ENCODE peak calls at places on chromosomes 7 and 10, in five cellular contexts. K is mucosa of descending colon, C is fibroblast of lung, U is prostate gland, G is transverse colon. Y is an unnamed sample.
A peak's percentile ranks its signal among the peaks of the same experiment; 100 is the strongest.

GRCh38 chr7:111090834-111091233 is at the start of gene LRRN3:
- DNase-seq in U (no peak), K (peak; percentile 15), C (peak; percentile 63), G (no peak), Y (no peak)

GRCh38 chr7:371119-371778 is 81.3 kb downstream of the FOXL3 start:
- DNase-seq in C (no peak), U (no peak), K (peak; percentile 38), G (peak; percentile 57), Y (peak; percentile 59)

GRCh38 chr7:124764847-124765400 is 668 bp downstream of the GPR37 start:
- DNase-seq in K (peak; percentile 37), U (no peak), C (peak; percentile 15), G (peak; percentile 26), Y (no peak)

GRCh38 chr10:71272122-71272771 is 46.8 kb upstream of the SLC29A3 start:
- DNase-seq in K (no peak), C (peak; percentile 59), G (no peak), U (no peak), Y (no peak)

GRCh38 chr7:91185771-91186170 is 78.5 kb upstream of the FZD1 start:
- DNase-seq in G (no peak), K (no peak), U (no peak), C (no peak), Y (no peak)

GRCh38 chr7:1886361-1887064 is 216.4 kb downstream of the ELFN1 start:
- DNase-seq in C (no peak), U (peak; percentile 18), G (no peak), K (no peak), Y (no peak)

GRCh38 chr10:48842231-48842630 is 97.4 kb downstream of the LRRC18 start:
- DNase-seq in C (no peak), G (no peak), K (no peak), U (no peak), Y (no peak)

GRCh38 chr10:98074315-98074911 is 44.0 kb upstream of the CRTAC1 start:
- DNase-seq in G (no peak), K (peak; percentile 31), U (no peak), C (peak; percentile 17), Y (no peak)

GRCh38 chr10:124717911-124718734 is 26.1 kb downstream of the FAM53B start:
- DNase-seq in U (no peak), G (no peak), K (no peak), C (no peak), Y (no peak)

GRCh38 chr10:30013684-30014246 is 45.6 kb downstream of the JCAD start:
- DNase-seq in G (no peak), U (peak; percentile 59), K (no peak), C (no peak), Y (no peak)

GRCh38 chr10:65968871-65969270 is 957.0 kb upstream of the LRRTM3 start:
- DNase-seq in K (no peak), U (no peak), G (no peak), C (no peak), Y (no peak)

GRCh38 chr10:108362306-108362705 is 1197.8 kb upstream of the SORCS1 start:
- DNase-seq in G (no peak), U (no peak), C (no peak), K (no peak), Y (no peak)

GRCh38 chr7:51701935-51702334 is 385.3 kb upstream of the COBL start:
- DNase-seq in C (no peak), G (no peak), K (no peak), U (no peak), Y (no peak)

GRCh38 chr10:49395741-49396665 is at the start of gene DRGX:
- DNase-seq in G (no peak), C (no peak), K (no peak), U (no peak), Y (no peak)

GRCh38 chr10:4407783-4408182 is 418.2 kb upstream of the AKR1E2 start:
- DNase-seq in K (no peak), G (no peak), U (no peak), C (peak; percentile 81), Y (no peak)

GRCh38 chr10:91185239-91185875 is 35.1 kb upstream of the PCGF5 start:
- DNase-seq in K (no peak), G (no peak), C (peak; percentile 54), U (no peak), Y (no peak)

GRCh38 chr7:155205368-155206285 is 92.1 kb upstream of the INSIG1 start:
- DNase-seq in G (peak; percentile 82), K (peak; percentile 80), U (peak; percentile 69), C (peak; percentile 93), Y (peak; percentile 67)

GRCh38 chr10:5666324-5667220 is at the start of gene ASB13:
- DNase-seq in K (peak; percentile 86), G (peak; percentile 80), C (peak; percentile 39), U (peak; percentile 52), Y (peak; percentile 89)

GRCh38 chr7:47303014-47303694 is 278.8 kb downstream of the TNS3 start:
- DNase-seq in C (no peak), K (no peak), U (no peak), G (no peak), Y (no peak)

GRCh38 chr7:124552217-124552616 is 213.4 kb downstream of the GPR37 start:
- DNase-seq in C (peak; percentile 44), K (no peak), U (no peak), G (no peak), Y (no peak)

GRCh38 chr10:23096814-23097549 is 1.6 kb downstream of the MSRB2 start:
- DNase-seq in C (peak; percentile 98), K (peak; percentile 2), U (peak; percentile 29), G (peak; percentile 21), Y (no peak)

GRCh38 chr7:36406156-36406555 is 16.5 kb downstream of the ANLN start:
- DNase-seq in U (no peak), K (no peak), C (no peak), G (no peak), Y (no peak)

GRCh38 chr10:98098247-98098646 is 36.2 kb upstream of the R3HCC1L start:
- DNase-seq in C (no peak), G (no peak), U (no peak), K (no peak), Y (no peak)

GRCh38 chr10:43857206-43857952 is 208.7 kb upstream of the ZNF32 start:
- DNase-seq in G (no peak), K (no peak), C (peak; percentile 85), U (no peak), Y (no peak)

GRCh38 chr7:144037414-144038096 is 11.2 kb upstream of the OR2A5 start:
- DNase-seq in C (no peak), G (no peak), K (no peak), U (no peak), Y (no peak)

GRCh38 chr7:130554481-130554880 is 62.6 kb downstream of the MEST start:
- DNase-seq in C (no peak), U (no peak), K (no peak), G (no peak), Y (no peak)

GRCh38 chr7:95609277-95609971 is 13.1 kb upstream of the PDK4 start:
- DNase-seq in G (peak; percentile 63), C (peak; percentile 88), K (peak; percentile 82), U (peak; percentile 69), Y (no peak)

GRCh38 chr7:936131-937054 is 18.1 kb downstream of the ADAP1 start:
- DNase-seq in C (peak; percentile 13), G (peak; percentile 10), U (no peak), K (no peak), Y (no peak)

GRCh38 chr7:6367701-6368211 is 80.0 kb downstream of the DAGLB start:
- DNase-seq in K (peak; percentile 43), C (peak; percentile 40), U (no peak), G (no peak), Y (no peak)

GRCh38 chr7:36119005-36119711 is 33.9 kb upstream of the EEPD1 start:
- DNase-seq in K (peak; percentile 74), U (peak; percentile 58), C (peak; percentile 99), G (peak; percentile 56), Y (no peak)

DNA sequence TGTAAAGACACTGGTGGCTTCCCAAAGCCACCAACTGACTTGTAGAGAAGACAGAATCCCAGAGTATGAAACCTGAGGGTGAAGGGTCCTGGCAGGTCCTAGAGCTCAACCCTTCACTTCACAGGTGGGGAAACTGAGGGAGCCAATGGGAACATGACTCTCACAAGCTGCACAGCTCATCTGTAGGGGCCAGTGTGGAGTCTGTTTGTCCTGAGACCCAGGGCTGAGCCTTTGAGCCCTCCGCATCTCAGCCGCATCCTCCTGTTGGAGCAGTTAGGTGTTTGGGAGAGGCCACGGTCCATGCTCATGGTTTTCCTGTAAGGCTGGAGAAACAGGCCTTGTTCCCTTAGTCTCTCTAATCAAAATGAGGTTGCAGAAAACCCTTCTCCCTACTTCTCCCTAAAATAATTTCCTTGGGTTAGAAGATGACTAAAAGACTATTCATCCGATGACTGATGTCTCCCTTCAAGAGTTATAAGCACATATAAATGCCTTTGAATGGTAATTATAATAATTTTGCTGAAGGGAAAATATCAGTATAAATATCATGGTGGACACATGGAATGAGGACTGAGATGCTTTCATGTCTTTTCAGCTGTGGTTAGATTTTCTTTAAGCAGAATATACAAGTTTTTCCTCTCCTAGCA is 10.3 kb downstream of the HTRA1 start:
- DNase-seq in U (no peak), K (no peak), C (no peak), G (no peak), Y (no peak)
- H3K4me1 ChIP-seq in U (no peaks in the 10 kb centered on the region), K (no peaks in the 10 kb centered on the region), C (peaks cover 23% of the 10 kb centered on the region), G (peaks cover 19% of the 10 kb centered on the region), Y (peaks cover 16% of the 10 kb centered on the region)

DNA sequence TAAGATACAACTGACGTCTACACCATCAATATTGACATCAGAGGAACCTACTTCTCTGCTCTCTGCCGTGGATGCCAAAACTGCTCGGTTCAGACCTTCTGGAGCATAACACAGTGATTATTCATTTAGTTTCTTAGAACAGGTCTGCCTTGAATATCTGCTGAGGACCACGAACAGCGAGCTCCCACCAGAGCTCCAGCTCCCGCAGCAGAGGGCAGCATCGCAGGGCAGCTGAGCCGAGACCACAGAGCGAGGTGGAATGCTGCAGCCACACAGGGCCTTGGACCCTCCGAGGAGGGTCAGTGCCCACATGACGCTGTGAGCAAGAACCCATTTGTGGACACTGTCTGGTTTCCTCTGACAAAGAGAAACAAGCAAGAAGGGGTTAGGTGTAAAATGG is 6.8 kb downstream of the VIPR2 start:
- DNase-seq in K (no peak), G (no peak), U (no peak), C (no peak), Y (no peak)
- TF ChIP-seq CTCF in K (no peak), G (no peak), U (no peak), C (no peak), Y (no peak)

GRCh38 chr7:157577796-157578339 is 241.1 kb downstream of the DNAJB6 start:
- DNase-seq in K (no peak), U (no peak), C (no peak), G (no peak), Y (no peak)
- H3K9me3 ChIP-seq in K (no peaks in the 10 kb centered on the region), U (no peaks in the 10 kb centered on the region), C (no peaks in the 10 kb centered on the region), G (no peaks in the 10 kb centered on the region), Y (no peaks in the 10 kb centered on the region)

GRCh38 chr10:115402690-115403089 is 309.5 kb downstream of the ATRNL1 start:
- DNase-seq in C (peak; percentile 79), G (no peak), U (no peak), K (no peak), Y (no peak)

GRCh38 chr10:115398026-115398425 is 304.9 kb downstream of the ATRNL1 start:
- DNase-seq in C (no peak), K (no peak), G (no peak), U (no peak), Y (no peak)
- H3K4me1 ChIP-seq in C (no peaks in the 10 kb centered on the region), K (no peaks in the 10 kb centered on the region), G (no peaks in the 10 kb centered on the region), U (no peaks in the 10 kb centered on the region), Y (no peaks in the 10 kb centered on the region)

DNA sequence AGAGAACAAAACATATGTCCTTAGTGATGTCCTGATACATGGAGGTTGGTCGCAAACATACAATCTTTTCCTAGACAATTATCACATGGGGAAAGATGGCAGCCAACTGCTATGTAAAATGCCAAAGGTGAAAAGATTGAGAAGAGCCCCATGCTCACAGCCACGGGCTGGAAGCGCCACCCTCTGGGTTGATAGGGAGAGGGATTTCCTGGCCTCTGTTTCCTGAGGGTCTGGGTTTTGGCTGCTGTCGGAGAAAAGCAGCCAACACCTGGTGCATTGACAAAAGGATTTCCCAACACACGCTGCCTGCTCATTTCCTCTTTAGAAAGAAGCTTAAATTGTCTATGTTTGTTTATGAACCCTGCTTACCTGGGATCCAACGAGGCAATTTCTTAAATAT is 43.8 kb downstream of the ITIH5 start:
- DNase-seq in U (no peak), C (no peak), K (no peak), G (no peak), Y (peak; percentile 42)
- TF ChIP-seq CTCF in U (no peak), C (no peak), K (no peak), G (no peak), Y (no peak)

Y was measured in Caco-2.